ENCODE peak calls at places on chromosomes 3 and 15, in seven cellular contexts. L, J, H, E, W, D and R are unnamed samples.

GRCh38 chr3:43773273-43774104 is 82.8 kb downstream of the ABHD5 start:
- DNase-seq in L (peak; percentile 42), J (peak; percentile 77), H (no peak), E (no peak), W (peak; percentile 58), D (no peak), R (no peak)

GRCh38 chr3:42013652-42014442 is 51.9 kb upstream of the ULK4 start:
- DNase-seq in L (peak; percentile 35), J (peak; percentile 90), H (no peak), E (no peak), W (no peak), D (no peak), R (no peak)

GRCh38 chr3:109643590-109643989 is 306.2 kb upstream of the DPPA4 start:
- DNase-seq in L (no peak), J (no peak), H (no peak), E (peak; percentile 64), W (peak; percentile 25), D (no peak), R (no peak)

GRCh38 chr3:55476515-55476914 is 10.6 kb downstream of the WNT5A start:
- DNase-seq in L (no peak), J (no peak), H (no peak), E (peak; percentile 69), W (peak; percentile 75), D (no peak), R (no peak)

GRCh38 chr15:63331456-63331855 is 50.2 kb downstream of the CA12 start:
- DNase-seq in L (no peak), J (peak; percentile 68), H (no peak), E (peak; percentile 51), W (no peak), D (no peak), R (no peak)

GRCh38 chr15:80241508-80241907 is 10.5 kb downstream of the CTXND1 start:
- DNase-seq in L (no peak), J (peak; percentile 48), H (no peak), E (no peak), W (no peak), D (no peak), R (no peak)

GRCh38 chr3:13878711-13879101 is 1.2 kb downstream of the WNT7A start:
- DNase-seq in L (peak; percentile 22), J (no peak), H (no peak), E (peak; percentile 18), W (no peak), D (no peak), R (no peak)

GRCh38 chr3:23633261-23633960 is 172.3 kb upstream of the UBE2E1 start:
- DNase-seq in L (no peak), J (no peak), H (no peak), E (no peak), W (no peak), D (no peak), R (no peak)

GRCh38 chr3:195756935-195757302 is 36.1 kb downstream of the MUC20 start:
- DNase-seq in L (no peak), J (no peak), H (no peak), E (peak; percentile 9), W (no peak), D (no peak), R (no peak)

GRCh38 chr3:15438988-15439387 is 11.6 kb downstream of the EAF1 start:
- DNase-seq in L (no peak), J (no peak), H (no peak), E (peak; percentile 58), W (peak; percentile 75), D (no peak), R (no peak)

GRCh38 chr3:139227165-139227564 is 116.7 kb upstream of the MRPS22 start:
- DNase-seq in L (peak; percentile 30), J (no peak), H (no peak), E (peak; percentile 13), W (no peak), D (no peak), R (no peak)

GRCh38 chr15:99275525-99276128 is 24.3 kb downstream of the LRRC28 start:
- DNase-seq in L (no peak), J (no peak), H (no peak), E (no peak), W (no peak), D (no peak), R (no peak)

GRCh38 chr3:138465927-138466326 is 31.5 kb downstream of the ESYT3 start:
- DNase-seq in L (no peak), J (no peak), H (no peak), E (no peak), W (no peak), D (no peak), R (no peak)

GRCh38 chr15:88908697-88909621 is 4.2 kb downstream of the MFGE8 start:
- DNase-seq in L (no peak), J (peak; percentile 84), H (no peak), E (no peak), W (no peak), D (no peak), R (no peak)